ENCODE peak calls at places on chromosomes 7 and 10, in ten cellular contexts. One of them, this sample, is unnamed.

GRCh38 chr7:56174346-56175085 is 58.3 kb upstream of the NUPR2 start:
- DNase-seq in cardiac muscle cell: no peak
- DNase-seq in brain microvascular endothelial cell: no peak
- DNase-seq in prostate gland: no peak
- DNase-seq in coronary artery: no peak
- DNase-seq in skeletal muscle cell: no peak
- DNase-seq in kidney: peak
- DNase-seq in MG63: no peak
- DNase-seq in AG04449: no peak
- DNase-seq in gastrocnemius medialis: no peak
- DNase-seq in this sample: no peak

GRCh38 chr7:149245244-149245643 is 5.8 kb downstream of the ZNF212 start:
- DNase-seq in cardiac muscle cell: no peak
- DNase-seq in brain microvascular endothelial cell: no peak
- DNase-seq in prostate gland: no peak
- DNase-seq in coronary artery: no peak
- DNase-seq in skeletal muscle cell: no peak
- DNase-seq in kidney: no peak
- DNase-seq in MG63: no peak
- DNase-seq in AG04449: no peak
- DNase-seq in gastrocnemius medialis: no peak
- DNase-seq in this sample: no peak

GRCh38 chr7:116166167-116166566 is 44.2 kb upstream of the TES start:
- DNase-seq in cardiac muscle cell: no peak
- DNase-seq in brain microvascular endothelial cell: no peak
- DNase-seq in prostate gland: no peak
- DNase-seq in coronary artery: no peak
- DNase-seq in skeletal muscle cell: no peak
- DNase-seq in kidney: no peak
- DNase-seq in MG63: peak
- DNase-seq in AG04449: no peak
- DNase-seq in gastrocnemius medialis: no peak
- DNase-seq in this sample: no peak

GRCh38 chr7:116363637-116364432 is 135.7 kb upstream of the CAV2 start:
- DNase-seq in cardiac muscle cell: peak
- DNase-seq in brain microvascular endothelial cell: no peak
- DNase-seq in prostate gland: no peak
- DNase-seq in coronary artery: no peak
- DNase-seq in skeletal muscle cell: no peak
- DNase-seq in kidney: no peak
- DNase-seq in MG63: no peak
- DNase-seq in AG04449: no peak
- DNase-seq in gastrocnemius medialis: no peak
- DNase-seq in this sample: no peak

GRCh38 chr10:23190872-23191763 is 994 bp upstream of the PTF1A start:
- DNase-seq in cardiac muscle cell: no peak
- DNase-seq in brain microvascular endothelial cell: no peak
- DNase-seq in prostate gland: no peak
- DNase-seq in coronary artery: no peak
- DNase-seq in skeletal muscle cell: no peak
- DNase-seq in kidney: no peak
- DNase-seq in MG63: no peak
- DNase-seq in AG04449: no peak
- DNase-seq in gastrocnemius medialis: no peak
- DNase-seq in this sample: no peak

GRCh38 chr7:98459529-98459928 is 58.6 kb upstream of the BAIAP2L1 start:
- DNase-seq in cardiac muscle cell: no peak
- DNase-seq in brain microvascular endothelial cell: no peak
- DNase-seq in prostate gland: no peak
- DNase-seq in coronary artery: no peak
- DNase-seq in skeletal muscle cell: no peak
- DNase-seq in kidney: no peak
- DNase-seq in MG63: no peak
- DNase-seq in AG04449: no peak
- DNase-seq in gastrocnemius medialis: no peak
- DNase-seq in this sample: no peak

GRCh38 chr7:127907638-127908040 is 123.6 kb downstream of the LRRC4 start:
- DNase-seq in cardiac muscle cell: no peak
- DNase-seq in brain microvascular endothelial cell: peak
- DNase-seq in prostate gland: no peak
- DNase-seq in coronary artery: no peak
- DNase-seq in skeletal muscle cell: peak
- DNase-seq in kidney: no peak
- DNase-seq in MG63: no peak
- DNase-seq in AG04449: no peak
- DNase-seq in gastrocnemius medialis: no peak
- DNase-seq in this sample: no peak

GRCh38 chr10:61285749-61286148 is 167.4 kb downstream of the TMEM26 start:
- DNase-seq in cardiac muscle cell: peak
- DNase-seq in brain microvascular endothelial cell: no peak
- DNase-seq in prostate gland: no peak
- DNase-seq in coronary artery: no peak
- DNase-seq in skeletal muscle cell: no peak
- DNase-seq in kidney: no peak
- DNase-seq in MG63: peak
- DNase-seq in AG04449: no peak
- DNase-seq in gastrocnemius medialis: peak
- DNase-seq in this sample: no peak

GRCh38 chr7:44162179-44162578 is 21.0 kb upstream of the MYL7 start:
- DNase-seq in cardiac muscle cell: peak
- DNase-seq in brain microvascular endothelial cell: no peak
- DNase-seq in prostate gland: no peak
- DNase-seq in coronary artery: peak
- DNase-seq in skeletal muscle cell: no peak
- DNase-seq in kidney: no peak
- DNase-seq in MG63: no peak
- DNase-seq in AG04449: no peak
- DNase-seq in gastrocnemius medialis: no peak
- DNase-seq in this sample: no peak

GRCh38 chr10:89003344-89003743 is 12.7 kb downstream of the FAS start:
- DNase-seq in cardiac muscle cell: no peak
- DNase-seq in brain microvascular endothelial cell: no peak
- DNase-seq in prostate gland: no peak
- DNase-seq in coronary artery: no peak
- DNase-seq in skeletal muscle cell: no peak
- DNase-seq in kidney: no peak
- DNase-seq in MG63: no peak
- DNase-seq in AG04449: no peak
- DNase-seq in gastrocnemius medialis: no peak
- DNase-seq in this sample: no peak

GRCh38 chr10:67079126-67079525 is 153.3 kb downstream of the LRRTM3 start:
- DNase-seq in cardiac muscle cell: no peak
- DNase-seq in brain microvascular endothelial cell: peak
- DNase-seq in prostate gland: no peak
- DNase-seq in coronary artery: no peak
- DNase-seq in skeletal muscle cell: no peak
- DNase-seq in kidney: no peak
- DNase-seq in MG63: no peak
- DNase-seq in AG04449: no peak
- DNase-seq in gastrocnemius medialis: no peak
- DNase-seq in this sample: no peak

GRCh38 chr10:4662576-4663161 is 163.3 kb upstream of the AKR1E2 start:
- DNase-seq in cardiac muscle cell: no peak
- DNase-seq in brain microvascular endothelial cell: no peak
- DNase-seq in prostate gland: no peak
- DNase-seq in coronary artery: no peak
- DNase-seq in skeletal muscle cell: no peak
- DNase-seq in kidney: no peak
- DNase-seq in MG63: peak
- DNase-seq in AG04449: no peak
- DNase-seq in gastrocnemius medialis: peak
- DNase-seq in this sample: no peak

GRCh38 chr10:17453035-17453376 is 1.4 kb downstream of the ST8SIA6 start:
- DNase-seq in cardiac muscle cell: no peak
- DNase-seq in brain microvascular endothelial cell: no peak
- DNase-seq in prostate gland: no peak
- DNase-seq in coronary artery: no peak
- DNase-seq in skeletal muscle cell: no peak
- DNase-seq in kidney: no peak
- DNase-seq in MG63: no peak
- DNase-seq in AG04449: no peak
- DNase-seq in gastrocnemius medialis: no peak
- DNase-seq in this sample: no peak

GRCh38 chr10:17452060-17452894 is 2.1 kb downstream of the ST8SIA6 start:
- DNase-seq in cardiac muscle cell: no peak
- DNase-seq in brain microvascular endothelial cell: no peak
- DNase-seq in prostate gland: no peak
- DNase-seq in coronary artery: no peak
- DNase-seq in skeletal muscle cell: no peak
- DNase-seq in kidney: no peak
- DNase-seq in MG63: no peak
- DNase-seq in AG04449: no peak
- DNase-seq in gastrocnemius medialis: no peak
- DNase-seq in this sample: no peak

GRCh38 chr10:17454181-17454800 is at the start of gene ST8SIA6:
- DNase-seq in cardiac muscle cell: peak
- DNase-seq in brain microvascular endothelial cell: peak
- DNase-seq in prostate gland: peak
- DNase-seq in coronary artery: no peak
- DNase-seq in skeletal muscle cell: peak
- DNase-seq in kidney: peak
- DNase-seq in MG63: peak
- DNase-seq in AG04449: no peak
- DNase-seq in gastrocnemius medialis: no peak
- DNase-seq in this sample: no peak

GRCh38 chr10:17454801-17455520 is 566 bp upstream of the ST8SIA6 start:
- DNase-seq in cardiac muscle cell: no peak
- DNase-seq in brain microvascular endothelial cell: no peak
- DNase-seq in prostate gland: no peak
- DNase-seq in coronary artery: no peak
- DNase-seq in skeletal muscle cell: no peak
- DNase-seq in kidney: no peak
- DNase-seq in MG63: no peak
- DNase-seq in AG04449: no peak
- DNase-seq in gastrocnemius medialis: no peak
- DNase-seq in this sample: no peak

GRCh38 chr10:17453377-17454091 is 861 bp downstream of the ST8SIA6 start:
- DNase-seq in cardiac muscle cell: peak
- DNase-seq in brain microvascular endothelial cell: no peak
- DNase-seq in prostate gland: peak
- DNase-seq in coronary artery: no peak
- DNase-seq in skeletal muscle cell: no peak
- DNase-seq in kidney: peak
- DNase-seq in MG63: peak
- DNase-seq in AG04449: no peak
- DNase-seq in gastrocnemius medialis: no peak
- DNase-seq in this sample: no peak
- H3K4me3 ChIP-seq in cardiac muscle cell: peak
- H3K4me3 ChIP-seq in brain microvascular endothelial cell: peak
- H3K4me3 ChIP-seq in prostate gland: peak
- H3K4me3 ChIP-seq in coronary artery: peak
- H3K4me3 ChIP-seq in skeletal muscle cell: peak
- H3K4me3 ChIP-seq in kidney: no peak
- H3K4me3 ChIP-seq in MG63: peak
- H3K4me3 ChIP-seq in AG04449: peak
- H3K4me3 ChIP-seq in gastrocnemius medialis: peak
- H3K4me3 ChIP-seq in this sample: peak

DNA sequence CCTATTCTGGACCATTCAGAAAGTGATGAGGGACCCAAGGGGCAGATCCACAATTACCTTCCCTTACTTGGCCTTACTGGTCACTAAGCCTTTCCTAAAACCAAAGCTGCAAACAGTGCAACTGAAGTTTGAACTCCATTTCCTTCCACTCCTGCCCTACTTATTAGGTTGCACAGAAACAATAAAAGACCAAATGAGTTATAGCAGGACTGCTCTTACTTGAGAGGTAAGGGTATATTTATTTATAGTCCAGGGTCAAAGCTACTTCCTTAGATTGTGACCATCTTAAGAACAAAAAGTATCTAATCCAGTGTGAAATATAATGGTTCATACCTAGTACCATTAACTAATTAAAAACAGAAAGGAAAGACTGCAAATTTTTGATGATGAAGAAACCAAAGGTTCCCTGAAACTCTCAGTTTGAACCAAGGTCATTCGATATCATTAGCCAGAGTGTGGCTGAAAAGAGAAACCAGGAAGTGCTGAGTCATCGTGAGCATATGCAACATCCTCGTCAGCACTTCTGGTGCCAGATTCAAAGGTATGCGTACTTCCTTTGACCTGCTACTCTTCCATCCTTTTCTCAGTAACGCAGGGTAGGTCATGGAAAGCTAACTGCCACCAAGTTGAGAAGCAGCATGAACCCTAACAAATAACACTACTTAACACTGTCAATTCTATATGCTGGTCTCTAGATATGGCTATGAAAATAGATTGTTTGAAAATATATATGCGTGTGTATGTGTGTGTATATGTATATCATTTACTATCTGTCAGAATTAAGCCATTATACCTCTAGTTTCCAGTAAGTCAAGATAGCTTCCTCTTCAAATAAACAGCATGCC is 26.8 kb downstream of the CDK6 start:
- DNase-seq in cardiac muscle cell: peak
- DNase-seq in brain microvascular endothelial cell: peak
- DNase-seq in prostate gland: peak
- DNase-seq in coronary artery: no peak
- DNase-seq in skeletal muscle cell: peak
- DNase-seq in kidney: no peak
- DNase-seq in MG63: peak
- DNase-seq in AG04449: peak
- DNase-seq in gastrocnemius medialis: peak
- DNase-seq in this sample: no peak
- H3K4me3 ChIP-seq in cardiac muscle cell: no peak
- H3K4me3 ChIP-seq in brain microvascular endothelial cell: no peak
- H3K4me3 ChIP-seq in prostate gland: no peak
- H3K4me3 ChIP-seq in coronary artery: peak
- H3K4me3 ChIP-seq in skeletal muscle cell: no peak
- H3K4me3 ChIP-seq in kidney: peak
- H3K4me3 ChIP-seq in MG63: no peak
- H3K4me3 ChIP-seq in AG04449: no peak
- H3K4me3 ChIP-seq in gastrocnemius medialis: no peak
- H3K4me3 ChIP-seq in this sample: no peak

DNA sequence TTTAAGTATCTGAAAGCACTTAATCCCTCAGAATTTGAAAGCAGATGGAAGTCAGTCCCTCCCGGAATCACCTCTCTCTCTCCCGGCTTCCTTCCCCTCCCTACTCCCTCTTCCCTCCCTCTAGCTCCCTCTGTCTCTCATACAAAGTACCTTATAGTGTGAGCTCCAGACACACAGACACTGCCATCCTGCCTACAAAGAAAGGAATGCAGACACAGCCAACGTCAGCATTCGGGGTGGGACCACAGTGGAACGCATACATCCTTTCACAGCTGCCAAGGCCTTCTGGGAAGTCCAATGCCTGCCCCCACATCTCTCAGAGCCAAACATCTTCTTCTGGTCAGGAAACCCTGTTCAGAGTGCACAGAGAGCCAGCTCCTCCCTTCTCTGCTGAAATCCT is 9.3 kb downstream of the NOD1 start:
- DNase-seq in cardiac muscle cell: peak
- DNase-seq in brain microvascular endothelial cell: peak
- DNase-seq in prostate gland: no peak
- DNase-seq in coronary artery: peak
- DNase-seq in skeletal muscle cell: peak
- DNase-seq in kidney: no peak
- DNase-seq in MG63: peak
- DNase-seq in AG04449: peak
- DNase-seq in gastrocnemius medialis: no peak
- DNase-seq in this sample: no peak
- H3K4me3 ChIP-seq in cardiac muscle cell: no peak
- H3K4me3 ChIP-seq in brain microvascular endothelial cell: no peak
- H3K4me3 ChIP-seq in prostate gland: no peak
- H3K4me3 ChIP-seq in coronary artery: peak
- H3K4me3 ChIP-seq in skeletal muscle cell: peak
- H3K4me3 ChIP-seq in kidney: no peak
- H3K4me3 ChIP-seq in MG63: no peak
- H3K4me3 ChIP-seq in AG04449: peak
- H3K4me3 ChIP-seq in gastrocnemius medialis: no peak
- H3K4me3 ChIP-seq in this sample: no peak

GRCh38 chr7:33903770-33904679 is 1.3 kb upstream of the BMPER start:
- DNase-seq in cardiac muscle cell: peak
- DNase-seq in brain microvascular endothelial cell: no peak
- DNase-seq in prostate gland: no peak
- DNase-seq in coronary artery: peak
- DNase-seq in skeletal muscle cell: no peak
- DNase-seq in kidney: peak
- DNase-seq in MG63: peak
- DNase-seq in AG04449: no peak
- DNase-seq in gastrocnemius medialis: peak
- DNase-seq in this sample: no peak
- H3K4me3 ChIP-seq in cardiac muscle cell: peak
- H3K4me3 ChIP-seq in brain microvascular endothelial cell: peak
- H3K4me3 ChIP-seq in prostate gland: peak
- H3K4me3 ChIP-seq in coronary artery: peak
- H3K4me3 ChIP-seq in skeletal muscle cell: peak
- H3K4me3 ChIP-seq in kidney: peak
- H3K4me3 ChIP-seq in MG63: peak
- H3K4me3 ChIP-seq in AG04449: peak
- H3K4me3 ChIP-seq in gastrocnemius medialis: peak
- H3K4me3 ChIP-seq in this sample: peak